ENCODE peak calls at places on chromosomes 12 and 14, in eight cellular contexts. One of them, this sample, is unnamed.

GRCh38 chr12:28787151-28787550 is 361.9 kb upstream of the FAR2 start:
- DNase-seq in NCI-H748 treated with DMSO at 0.1 percent for 48 hours: no peak
- DNase-seq in NAMALWA: no peak
- DNase-seq in NCI-H1092: no peak
- DNase-seq in progenitor cell of endocrine pancreas: no peak
- DNase-seq in EL: no peak
- DNase-seq in uterus: no peak
- DNase-seq in activated T-cell treated with anti-CD3 and anti-CD28 coated beads, Interleukin-2, amount 50 U/mL, for 4 hours: no peak
- DNase-seq in this sample: no peak

GRCh38 chr12:75444444-75445136 is 36.0 kb upstream of the GLIPR1 start:
- DNase-seq in activated T-cell treated with anti-CD3 and anti-CD28 coated beads, Interleukin-2, amount 50 U/mL, for 4 hours: no peak
- DNase-seq in uterus: no peak
- DNase-seq in NAMALWA: no peak
- DNase-seq in progenitor cell of endocrine pancreas: no peak
- DNase-seq in EL: peak; percentile 67
- DNase-seq in NCI-H1092: no peak
- DNase-seq in NCI-H748 treated with DMSO at 0.1 percent for 48 hours: no peak
- DNase-seq in this sample: no peak

GRCh38 chr12:66130267-66131066 is at the start of gene LLPH:
- DNase-seq in uterus: peak; percentile 83
- DNase-seq in EL: peak; percentile 89
- DNase-seq in NCI-H748 treated with DMSO at 0.1 percent for 48 hours: peak; percentile 28
- DNase-seq in progenitor cell of endocrine pancreas: peak; percentile 63
- DNase-seq in activated T-cell treated with anti-CD3 and anti-CD28 coated beads, Interleukin-2, amount 50 U/mL, for 4 hours: peak; percentile 85
- DNase-seq in NAMALWA: peak; percentile 96
- DNase-seq in NCI-H1092: peak; percentile 84
- DNase-seq in this sample: peak; percentile 97

GRCh38 chr14:103427485-103428443 is 42.5 kb downstream of the MARK3 start:
- DNase-seq in NAMALWA: peak; percentile 6
- DNase-seq in activated T-cell treated with anti-CD3 and anti-CD28 coated beads, Interleukin-2, amount 50 U/mL, for 4 hours: peak; percentile 7
- DNase-seq in NCI-H748 treated with DMSO at 0.1 percent for 48 hours: no peak
- DNase-seq in uterus: peak; percentile 43
- DNase-seq in EL: peak; percentile 89
- DNase-seq in progenitor cell of endocrine pancreas: no peak
- DNase-seq in NCI-H1092: no peak
- DNase-seq in this sample: no peak

GRCh38 chr14:63672417-63673180 is 30.9 kb upstream of the WDR89 start:
- DNase-seq in NCI-H748 treated with DMSO at 0.1 percent for 48 hours: no peak
- DNase-seq in uterus: no peak
- DNase-seq in NCI-H1092: no peak
- DNase-seq in activated T-cell treated with anti-CD3 and anti-CD28 coated beads, Interleukin-2, amount 50 U/mL, for 4 hours: no peak
- DNase-seq in EL: peak; percentile 18
- DNase-seq in NAMALWA: no peak
- DNase-seq in progenitor cell of endocrine pancreas: no peak
- DNase-seq in this sample: no peak

GRCh38 chr12:88509347-88509746 is 70.9 kb downstream of the KITLG start:
- DNase-seq in activated T-cell treated with anti-CD3 and anti-CD28 coated beads, Interleukin-2, amount 50 U/mL, for 4 hours: no peak
- DNase-seq in progenitor cell of endocrine pancreas: no peak
- DNase-seq in NCI-H748 treated with DMSO at 0.1 percent for 48 hours: no peak
- DNase-seq in NAMALWA: no peak
- DNase-seq in uterus: no peak
- DNase-seq in EL: peak; percentile 46
- DNase-seq in NCI-H1092: no peak
- DNase-seq in this sample: no peak

GRCh38 chr12:113647048-113647447 is 175.4 kb upstream of the LHX5 start:
- DNase-seq in uterus: no peak
- DNase-seq in progenitor cell of endocrine pancreas: no peak
- DNase-seq in NCI-H1092: peak; percentile 8
- DNase-seq in NAMALWA: peak; percentile 15
- DNase-seq in EL: no peak
- DNase-seq in activated T-cell treated with anti-CD3 and anti-CD28 coated beads, Interleukin-2, amount 50 U/mL, for 4 hours: no peak
- DNase-seq in NCI-H748 treated with DMSO at 0.1 percent for 48 hours: no peak
- DNase-seq in this sample: peak; percentile 70

GRCh38 chr14:94158239-94158888 is 15.8 kb upstream of the PPP4R4 start:
- DNase-seq in EL: no peak
- DNase-seq in uterus: no peak
- DNase-seq in NCI-H748 treated with DMSO at 0.1 percent for 48 hours: no peak
- DNase-seq in progenitor cell of endocrine pancreas: no peak
- DNase-seq in NAMALWA: no peak
- DNase-seq in NCI-H1092: no peak
- DNase-seq in activated T-cell treated with anti-CD3 and anti-CD28 coated beads, Interleukin-2, amount 50 U/mL, for 4 hours: no peak
- DNase-seq in this sample: no peak

GRCh38 chr14:32422440-32422839 is 93.3 kb downstream of the AKAP6 start:
- DNase-seq in activated T-cell treated with anti-CD3 and anti-CD28 coated beads, Interleukin-2, amount 50 U/mL, for 4 hours: no peak
- DNase-seq in NAMALWA: no peak
- DNase-seq in uterus: no peak
- DNase-seq in NCI-H748 treated with DMSO at 0.1 percent for 48 hours: no peak
- DNase-seq in EL: no peak
- DNase-seq in NCI-H1092: no peak
- DNase-seq in progenitor cell of endocrine pancreas: no peak
- DNase-seq in this sample: no peak

GRCh38 chr14:58297412-58297761 is 968 bp upstream of the ARID4A start:
- DNase-seq in progenitor cell of endocrine pancreas: no peak
- DNase-seq in EL: no peak
- DNase-seq in activated T-cell treated with anti-CD3 and anti-CD28 coated beads, Interleukin-2, amount 50 U/mL, for 4 hours: no peak
- DNase-seq in NCI-H1092: no peak
- DNase-seq in NCI-H748 treated with DMSO at 0.1 percent for 48 hours: no peak
- DNase-seq in uterus: no peak
- DNase-seq in NAMALWA: no peak
- DNase-seq in this sample: no peak

This sample was measured in Karpas-422.